ENCODE peak calls at places on chromosomes 16 and 17, in four cellular contexts. One of them, this sample, is unnamed.

GRCh38 chr17:49359990-49360795 is 1.9 kb downstream of the ZNF652 start:
- DNase-seq in HCT116: no peak
- DNase-seq in K562: no peak
- DNase-seq in HepG2: no peak
- DNase-seq in this sample: no peak

GRCh38 chr17:40827746-40828453 is 5.5 kb upstream of the KRT10 start:
- DNase-seq in HCT116: peak
- DNase-seq in K562: peak
- DNase-seq in HepG2: no peak
- DNase-seq in this sample: no peak

GRCh38 chr16:84115919-84116719 is 623 bp downstream of the MBTPS1 start:
- DNase-seq in HCT116: no peak
- DNase-seq in K562: no peak
- DNase-seq in HepG2: peak
- DNase-seq in this sample: no peak

GRCh38 chr17:40647549-40648325 is at the start of gene SMARCE1:
- DNase-seq in HCT116: peak
- DNase-seq in K562: peak
- DNase-seq in HepG2: peak
- DNase-seq in this sample: no peak

GRCh38 chr17:77602062-77602746 is 356.3 kb upstream of the TNRC6C start:
- DNase-seq in HCT116: no peak
- DNase-seq in K562: no peak
- DNase-seq in HepG2: no peak
- DNase-seq in this sample: no peak

GRCh38 chr16:50215680-50216079 is 50.7 kb upstream of the ADCY7 start:
- DNase-seq in HCT116: no peak
- DNase-seq in K562: no peak
- DNase-seq in HepG2: no peak
- DNase-seq in this sample: no peak

GRCh38 chr17:78923660-78924453 is 1.3 kb downstream of the TIMP2 start:
- DNase-seq in HCT116: peak
- DNase-seq in K562: peak
- DNase-seq in HepG2: no peak
- DNase-seq in this sample: no peak

GRCh38 chr16:89710709-89711564 is 9.4 kb upstream of the SPATA2L start:
- DNase-seq in HCT116: no peak
- DNase-seq in K562: no peak
- DNase-seq in HepG2: no peak
- DNase-seq in this sample: no peak

GRCh38 chr17:49819651-49820050 is 28.2 kb downstream of the TAC4 start:
- DNase-seq in HCT116: no peak
- DNase-seq in K562: no peak
- DNase-seq in HepG2: no peak
- DNase-seq in this sample: no peak

GRCh38 chr17:16511515-16511914 is 19.5 kb upstream of the LRRC75A start:
- DNase-seq in HCT116: no peak
- DNase-seq in K562: no peak
- DNase-seq in HepG2: no peak
- DNase-seq in this sample: no peak

GRCh38 chr17:46009681-46010596 is 10.9 kb downstream of the STH start:
- DNase-seq in HCT116: no peak
- DNase-seq in K562: no peak
- DNase-seq in HepG2: no peak
- DNase-seq in this sample: no peak

GRCh38 chr17:32033223-32033622 is 26.0 kb downstream of the LRRC37B start:
- DNase-seq in HCT116: no peak
- DNase-seq in K562: no peak
- DNase-seq in HepG2: no peak
- DNase-seq in this sample: no peak

GRCh38 chr17:76523084-76524037 is 14.1 kb downstream of the CYGB start:
- DNase-seq in HCT116: peak
- DNase-seq in K562: peak
- DNase-seq in HepG2: peak
- DNase-seq in this sample: peak

GRCh38 chr17:56648814-56649213 is 55.3 kb downstream of the NOG start:
- DNase-seq in HCT116: no peak
- DNase-seq in K562: no peak
- DNase-seq in HepG2: no peak
- DNase-seq in this sample: no peak

GRCh38 chr17:65058151-65058550 is 1.6 kb upstream of the GNA13 start:
- DNase-seq in HCT116: no peak
- DNase-seq in K562: no peak
- DNase-seq in HepG2: no peak
- DNase-seq in this sample: no peak

GRCh38 chr17:41360291-41360995 is 9.2 kb downstream of the KRT33B start:
- DNase-seq in HCT116: no peak
- DNase-seq in K562: no peak
- DNase-seq in HepG2: no peak
- DNase-seq in this sample: no peak

GRCh38 chr16:57720142-57720575 is 15.4 kb upstream of the KATNB1 start:
- DNase-seq in HCT116: no peak
- DNase-seq in K562: peak
- DNase-seq in HepG2: peak
- DNase-seq in this sample: no peak

GRCh38 chr16:82835487-82836160 is 208.9 kb downstream of the CDH13 start:
- DNase-seq in HCT116: no peak
- DNase-seq in K562: no peak
- DNase-seq in HepG2: no peak
- DNase-seq in this sample: no peak

GRCh38 chr16:82655720-82656500 is 29.1 kb downstream of the CDH13 start:
- DNase-seq in HCT116: no peak
- DNase-seq in K562: no peak
- DNase-seq in HepG2: no peak
- DNase-seq in this sample: no peak

GRCh38 chr16:2783581-2784375 is 3.6 kb downstream of the PRSS33 start:
- DNase-seq in HCT116: no peak
- DNase-seq in K562: no peak
- DNase-seq in HepG2: no peak
- DNase-seq in this sample: no peak

GRCh38 chr16:87389245-87389644 is 2.9 kb upstream of the MAP1LC3B start:
- DNase-seq in HCT116: no peak
- DNase-seq in K562: no peak
- DNase-seq in HepG2: peak
- DNase-seq in this sample: no peak

GRCh38 chr16:87391324-87391949 is 699 bp upstream of the MAP1LC3B start:
- DNase-seq in HCT116: no peak
- DNase-seq in K562: no peak
- DNase-seq in HepG2: peak
- DNase-seq in this sample: no peak

GRCh38 chr16:87391950-87392822 is at the start of gene MAP1LC3B:
- DNase-seq in HCT116: peak
- DNase-seq in K562: peak
- DNase-seq in HepG2: peak
- DNase-seq in this sample: peak

GRCh38 chr16:87388818-87389134 is 3.4 kb upstream of the MAP1LC3B start:
- DNase-seq in HCT116: no peak
- DNase-seq in K562: no peak
- DNase-seq in HepG2: no peak
- DNase-seq in this sample: no peak

DNA sequence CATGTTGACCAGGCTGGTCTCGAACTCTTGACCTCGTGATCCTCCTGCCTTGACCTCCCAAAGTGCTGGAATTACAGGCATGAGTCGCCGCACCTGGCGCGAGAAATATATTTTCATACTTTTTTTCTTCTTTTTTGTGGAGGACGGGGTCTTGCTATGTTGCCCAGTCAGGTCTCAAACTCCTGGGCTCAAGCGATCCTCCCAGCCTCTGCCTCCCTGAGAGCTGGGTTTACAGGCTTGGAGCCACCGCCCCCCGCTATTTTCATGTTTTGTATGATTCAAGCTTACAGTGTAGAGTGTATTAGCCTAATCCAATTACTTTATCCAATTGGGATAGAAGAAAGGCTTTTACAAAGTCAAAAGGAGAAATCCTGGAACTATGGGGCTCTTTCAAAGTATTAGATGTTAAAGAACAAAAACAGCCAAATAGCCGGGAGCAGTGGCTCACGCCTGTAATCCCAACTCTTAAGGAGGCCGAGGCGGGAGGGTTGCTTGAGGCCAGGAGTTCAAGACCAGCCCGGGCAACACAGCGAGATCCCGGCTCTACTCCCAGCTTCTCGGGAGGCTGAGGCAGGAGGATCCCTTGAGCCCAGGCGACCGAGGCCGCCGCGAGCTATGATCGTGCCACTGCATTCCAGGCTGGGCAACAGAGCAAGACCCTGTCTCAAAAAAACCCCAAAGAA is 1.4 kb upstream of the MAP1LC3B start:
- DNase-seq in HCT116: no peak
- DNase-seq in K562: no peak
- DNase-seq in HepG2: no peak
- DNase-seq in this sample: no peak
- TF ChIP-seq POLR2AphosphoS5 in HCT116: no peak
- TF ChIP-seq POLR2AphosphoS5 in K562: no peak
- TF ChIP-seq POLR2AphosphoS5 in HepG2: no peak
- TF ChIP-seq POLR2AphosphoS5 in this sample: no peak

GRCh38 chr16:87954361-87954760 is 3.1 kb downstream of the BANP start:
- DNase-seq in HCT116: no peak
- DNase-seq in K562: no peak
- DNase-seq in HepG2: no peak
- DNase-seq in this sample: no peak

GRCh38 chr16:87951550-87952538 is 610 bp downstream of the BANP start:
- DNase-seq in HCT116: no peak
- DNase-seq in K562: no peak
- DNase-seq in HepG2: peak
- DNase-seq in this sample: no peak

GRCh38 chr16:87953308-87954208 is 2.3 kb downstream of the BANP start:
- DNase-seq in HCT116: no peak
- DNase-seq in K562: no peak
- DNase-seq in HepG2: no peak
- DNase-seq in this sample: no peak

GRCh38 chr16:87950765-87951549 is at the start of gene BANP:
- DNase-seq in HCT116: peak
- DNase-seq in K562: peak
- DNase-seq in HepG2: peak
- DNase-seq in this sample: peak

DNA sequence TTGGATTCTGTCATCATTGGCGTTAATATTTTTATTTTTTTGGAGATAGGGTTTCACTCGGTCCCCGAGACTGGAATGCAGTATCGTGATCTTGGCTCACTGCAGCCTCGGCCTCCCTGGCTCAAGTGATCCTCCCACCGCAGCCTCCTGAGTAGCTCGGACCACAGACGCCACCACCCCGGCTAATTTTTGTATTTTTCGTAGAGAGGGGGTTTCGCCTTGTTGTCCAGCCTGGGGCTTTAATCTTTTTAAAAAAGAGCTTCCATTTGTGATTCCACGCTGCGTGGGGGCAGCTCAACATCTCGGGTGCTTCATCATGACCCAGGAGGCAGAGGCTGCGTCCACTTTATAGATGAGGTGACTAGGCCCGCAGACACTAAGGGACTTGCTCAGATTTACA is 1.5 kb downstream of the BANP start:
- DNase-seq in HCT116: no peak
- DNase-seq in K562: no peak
- DNase-seq in HepG2: no peak
- DNase-seq in this sample: no peak
- H3K4me3 ChIP-seq in HCT116: peak
- H3K4me3 ChIP-seq in K562: peak
- H3K4me3 ChIP-seq in HepG2: no peak
- H3K4me3 ChIP-seq in this sample: peak

DNA sequence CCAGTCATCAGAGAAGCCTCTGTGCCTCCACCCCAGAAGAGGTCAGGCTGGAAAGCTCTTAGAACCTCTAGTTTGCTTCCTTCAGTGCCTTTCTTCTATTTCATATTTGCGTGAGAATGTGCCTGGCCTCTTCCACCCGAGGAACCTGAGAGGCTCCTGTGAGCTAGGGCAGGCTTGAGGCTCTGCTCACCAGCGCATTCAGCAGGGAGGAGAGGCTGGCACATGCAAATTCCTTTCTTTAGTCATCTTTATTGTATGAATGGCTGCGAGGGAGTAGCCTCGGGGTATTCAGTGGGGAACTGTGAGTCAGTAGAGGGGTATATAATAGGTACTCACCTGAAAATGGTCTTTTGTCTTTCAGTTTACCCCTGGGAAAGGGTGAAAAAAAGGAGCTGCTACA is 268.3 kb downstream of the ABCC12 start:
- DNase-seq in HCT116: no peak
- DNase-seq in K562: no peak
- DNase-seq in HepG2: no peak
- DNase-seq in this sample: no peak
- TF ChIP-seq TCF7L2 in HCT116: no peak
- TF ChIP-seq TCF7L2 in K562: no peak
- TF ChIP-seq TCF7L2 in HepG2: no peak
- TF ChIP-seq TCF7L2 in this sample: no peak

GRCh38 chr16:21683184-21683583 is 19.4 kb downstream of the OTOA start:
- DNase-seq in HCT116: no peak
- DNase-seq in K562: no peak
- DNase-seq in HepG2: no peak
- DNase-seq in this sample: no peak
- TF ChIP-seq POLR2AphosphoS5 in HCT116: no peak
- TF ChIP-seq POLR2AphosphoS5 in K562: no peak
- TF ChIP-seq POLR2AphosphoS5 in HepG2: no peak
- TF ChIP-seq POLR2AphosphoS5 in this sample: no peak

GRCh38 chr16:77434365-77435239 is at the start of gene ADAMTS18:
- DNase-seq in HCT116: no peak
- DNase-seq in K562: no peak
- DNase-seq in HepG2: no peak
- DNase-seq in this sample: no peak

GRCh38 chr16:77435240-77435819 is 496 bp upstream of the ADAMTS18 start:
- DNase-seq in HCT116: no peak
- DNase-seq in K562: no peak
- DNase-seq in HepG2: no peak
- DNase-seq in this sample: no peak

GRCh38 chr16:77433146-77433545 is 1.7 kb downstream of the ADAMTS18 start:
- DNase-seq in HCT116: no peak
- DNase-seq in K562: no peak
- DNase-seq in HepG2: no peak
- DNase-seq in this sample: no peak

GRCh38 chr16:77432264-77432663 is 2.6 kb downstream of the ADAMTS18 start:
- DNase-seq in HCT116: no peak
- DNase-seq in K562: no peak
- DNase-seq in HepG2: no peak
- DNase-seq in this sample: no peak

GRCh38 chr16:77434022-77434364 is 841 bp downstream of the ADAMTS18 start:
- DNase-seq in HCT116: no peak
- DNase-seq in K562: no peak
- DNase-seq in HepG2: no peak
- DNase-seq in this sample: no peak
- H3K4me3 ChIP-seq in HCT116: no peak
- H3K4me3 ChIP-seq in K562: no peak
- H3K4me3 ChIP-seq in HepG2: no peak
- H3K4me3 ChIP-seq in this sample: no peak

GRCh38 chr17:80210348-80211108 is 9.6 kb downstream of the SGSH start:
- DNase-seq in HCT116: no peak
- DNase-seq in K562: no peak
- DNase-seq in HepG2: no peak
- DNase-seq in this sample: no peak
- TF ChIP-seq TCF7L2 in HCT116: no peak
- TF ChIP-seq TCF7L2 in K562: no peak
- TF ChIP-seq TCF7L2 in HepG2: no peak
- TF ChIP-seq TCF7L2 in this sample: no peak

This sample was measured in Panc1.